ENCODE peak calls at places on chromosomes 4 and X, in eight cellular contexts. P, R, E, Z, O, J, B and A are unnamed samples.

GRCh38 chr4:3317011-3317655 is 24.3 kb downstream of the RGS12 start:
- DNase-seq in P (no peak), R (no peak), E (peak), Z (no peak), O (no peak), J (no peak), B (no peak), A (no peak)

GRCh38 chrX:147894332-147894870 is 17.3 kb upstream of the FMR1 start:
- DNase-seq in P (no peak), R (no peak), E (no peak), Z (no peak), O (no peak), J (no peak), B (no peak), A (no peak)

GRCh38 chrX:149898554-149898953 is 17.6 kb downstream of the MAGEA8 start:
- DNase-seq in P (no peak), R (no peak), E (no peak), Z (no peak), O (no peak), J (no peak), B (no peak), A (no peak)

GRCh38 chr4:114598191-114599121 is at the start of gene UGT8:
- DNase-seq in P (peak), R (no peak), E (peak), Z (peak), O (peak), J (peak), B (peak), A (no peak)

GRCh38 chr4:40736910-40737309 is 12.8 kb upstream of the NSUN7 start:
- DNase-seq in P (no peak), R (no peak), E (no peak), Z (no peak), O (peak), J (peak), B (peak), A (peak)

GRCh38 chr4:108045687-108046024 is 56.0 kb downstream of the HADH start:
- DNase-seq in P (no peak), R (no peak), E (peak), Z (no peak), O (no peak), J (no peak), B (peak), A (no peak)

GRCh38 chr4:51853027-51853682 is 10.2 kb downstream of the DCUN1D4 start:
- DNase-seq in P (no peak), R (no peak), E (peak), Z (no peak), O (no peak), J (no peak), B (peak), A (no peak)

GRCh38 chr4:83320548-83320947 is 14.1 kb downstream of the HPSE start:
- DNase-seq in P (no peak), R (no peak), E (peak), Z (no peak), O (no peak), J (no peak), B (peak), A (peak)

GRCh38 chr4:85149656-85150055 is 183.2 kb upstream of the WDFY3 start:
- DNase-seq in P (no peak), R (no peak), E (no peak), Z (no peak), O (no peak), J (no peak), B (peak), A (peak)

GRCh38 chrX:115449742-115450141 is 111.2 kb upstream of the PLS3 start:
- DNase-seq in P (no peak), R (no peak), E (peak), Z (no peak), O (no peak), J (no peak), B (no peak), A (no peak)

GRCh38 chrX:24314019-24314635 is at the start of gene SUPT20HL2:
- DNase-seq in P (no peak), R (no peak), E (no peak), Z (no peak), O (no peak), J (no peak), B (no peak), A (no peak)

GRCh38 chr4:142345909-142346308 is 500.2 kb downstream of the INPP4B start:
- DNase-seq in P (no peak), R (no peak), E (no peak), Z (no peak), O (no peak), J (no peak), B (no peak), A (no peak)

GRCh38 chrX:14875624-14876023 is 2.4 kb downstream of the MOSPD2 start:
- DNase-seq in P (no peak), R (no peak), E (no peak), Z (no peak), O (no peak), J (no peak), B (no peak), A (no peak)

GRCh38 chr4:165355900-165356300 is 22.9 kb upstream of the CPE start:
- DNase-seq in P (peak), R (no peak), E (no peak), Z (no peak), O (peak), J (peak), B (peak), A (peak)

GRCh38 chr4:8197521-8197920 is 1.6 kb upstream of the SH3TC1 start:
- DNase-seq in P (no peak), R (no peak), E (no peak), Z (no peak), O (no peak), J (no peak), B (no peak), A (no peak)

GRCh38 chrX:2627272-2627867 is 63.7 kb upstream of the CD99 start:
- DNase-seq in P (peak), R (no peak), E (peak), Z (no peak), O (peak), J (peak), B (peak), A (peak)

GRCh38 chrX:48028091-48028490 is 21.3 kb downstream of the SPACA5 start:
- DNase-seq in P (no peak), R (no peak), E (no peak), Z (no peak), O (no peak), J (no peak), B (no peak), A (no peak)

GRCh38 chr4:26885912-26886274 is 25.3 kb downstream of the STIM2 start:
- DNase-seq in P (no peak), R (no peak), E (no peak), Z (no peak), O (no peak), J (peak), B (no peak), A (no peak)

GRCh38 chrX:119398587-119398973 is 556 bp upstream of the SLC25A43 start:
- DNase-seq in P (no peak), R (no peak), E (no peak), Z (no peak), O (no peak), J (peak), B (peak), A (no peak)

GRCh38 chr4:107183155-107183774 is 147.2 kb upstream of the DKK2 start:
- DNase-seq in P (peak), R (no peak), E (peak), Z (no peak), O (peak), J (peak), B (peak), A (peak)

GRCh38 chr4:94577136-94577535 is 125.4 kb downstream of the PDLIM5 start:
- DNase-seq in P (peak), R (no peak), E (peak), Z (no peak), O (peak), J (no peak), B (peak), A (no peak)

GRCh38 chr4:118839221-118839927 is 3.4 kb upstream of the SEC24D start:
- DNase-seq in P (no peak), R (no peak), E (no peak), Z (no peak), O (no peak), J (no peak), B (no peak), A (no peak)

GRCh38 chrX:43976216-43976615 is 3.0 kb upstream of the NDP start:
- DNase-seq in P (no peak), R (no peak), E (no peak), Z (no peak), O (no peak), J (no peak), B (no peak), A (no peak)

GRCh38 chr4:126004936-126005335 is 690.2 kb downstream of the FAT4 start:
- DNase-seq in P (no peak), R (no peak), E (no peak), Z (no peak), O (no peak), J (no peak), B (peak), A (peak)

GRCh38 chr4:8616831-8617230 is 24.3 kb downstream of the CPZ start:
- DNase-seq in P (no peak), R (no peak), E (no peak), Z (no peak), O (no peak), J (no peak), B (no peak), A (no peak)

GRCh38 chrX:19121898-19122640 is at the start of gene ADGRG2:
- DNase-seq in P (peak), R (no peak), E (peak), Z (no peak), O (no peak), J (no peak), B (peak), A (peak)